ENCODE peak calls at places on chromosomes 16 and 17, in four cellular contexts. E, M, W and P are unnamed samples.

GRCh38 chr17:31431098-31431794 is 39.8 kb downstream of the RAB11FIP4 start:
- DNase-seq in E (no peak), M (no peak), W (no peak), P (no peak)

GRCh38 chr16:87127061-87127765 is 190.0 kb downstream of the C16orf95 start:
- DNase-seq in E (no peak), M (no peak), W (no peak), P (no peak)

GRCh38 chr17:29771561-29771960 is 148.8 kb upstream of the CORO6 start:
- DNase-seq in E (no peak), M (no peak), W (no peak), P (no peak)

GRCh38 chr17:83133302-83134121 is 54.1 kb downstream of the METRNL start:
- DNase-seq in E (peak; percentile 50), M (no peak), W (no peak), P (no peak)

GRCh38 chr17:16273499-16273898 is 56.5 kb downstream of the PIGL start:
- DNase-seq in E (no peak), M (no peak), W (no peak), P (no peak)

GRCh38 chr17:75246404-75246803 is 15.0 kb downstream of the GGA3 start:
- DNase-seq in E (no peak), M (no peak), W (no peak), P (no peak)

GRCh38 chr16:85246473-85246872 is 134.2 kb upstream of the CIBAR2 start:
- DNase-seq in E (no peak), M (no peak), W (no peak), P (no peak)

GRCh38 chr17:42291136-42291535 is 2.8 kb downstream of the STAT5A start:
- DNase-seq in E (no peak), M (no peak), W (no peak), P (no peak)

GRCh38 chr17:48127371-48128051 is 19.9 kb downstream of the SNX11 start:
- DNase-seq in E (peak; percentile 96), M (no peak), W (no peak), P (no peak)

GRCh38 chr17:10036511-10037061 is 131.5 kb upstream of the RCVRN start:
- DNase-seq in E (no peak), M (no peak), W (peak; percentile 91), P (no peak)

GRCh38 chr17:58756246-58757161 is 850 bp downstream of the PPM1E start:
- DNase-seq in E (peak; percentile 40), M (no peak), W (peak; percentile 4), P (peak; percentile 16)

GRCh38 chr17:9370464-9370863 is 205.2 kb downstream of the STX8 start:
- DNase-seq in E (no peak), M (no peak), W (no peak), P (no peak)

GRCh38 chr17:50130778-50131317 is 888 bp upstream of the SAMD14 start:
- DNase-seq in E (no peak), M (no peak), W (no peak), P (peak; percentile 71)

GRCh38 chr17:48819466-48819865 is 2.4 kb upstream of the TTLL6 start:
- DNase-seq in E (no peak), M (no peak), W (no peak), P (no peak)

GRCh38 chr16:81629896-81630631 is 149.0 kb upstream of the PLCG2 start:
- DNase-seq in E (no peak), M (no peak), W (no peak), P (no peak)

GRCh38 chr17:77011173-77012011 is 129.4 kb upstream of the SEC14L1 start:
- DNase-seq in E (no peak), M (no peak), W (peak; percentile 33), P (peak; percentile 82)

GRCh38 chr16:88619859-88620655 is 18.3 kb upstream of the IL17C start:
- DNase-seq in E (no peak), M (no peak), W (no peak), P (peak; percentile 83)

GRCh38 chr16:85090873-85091521 is 21.3 kb downstream of the CIBAR2 start:
- DNase-seq in E (no peak), M (no peak), W (no peak), P (no peak)

GRCh38 chr16:77385481-77385880 is 49.4 kb downstream of the ADAMTS18 start:
- DNase-seq in E (no peak), M (no peak), W (no peak), P (no peak)

GRCh38 chr17:32943647-32944191 is 15.8 kb downstream of the TMEM98 start:
- DNase-seq in E (no peak), M (no peak), W (no peak), P (no peak)

GRCh38 chr16:4693956-4694663 is 748 bp downstream of the NUDT16L1 start:
- DNase-seq in E (peak; percentile 71), M (no peak), W (no peak), P (peak; percentile 50)

GRCh38 chr16:64238576-64238975 is 883.3 kb downstream of the CDH11 start:
- DNase-seq in E (no peak), M (no peak), W (no peak), P (no peak)

GRCh38 chr16:85112364-85112763 is at the start of gene CIBAR2:
- DNase-seq in E (peak; percentile 54), M (no peak), W (no peak), P (no peak)

GRCh38 chr16:53433930-53434435 is 288 bp upstream of the RBL2 start:
- DNase-seq in E (no peak), M (no peak), W (peak; percentile 84), P (peak; percentile 88)

GRCh38 chr17:83132251-83133081 is 53.1 kb downstream of the METRNL start:
- DNase-seq in E (no peak), M (no peak), W (no peak), P (no peak)

GRCh38 chr16:65622161-65622560 is 500.3 kb upstream of the CDH11 start:
- DNase-seq in E (no peak), M (no peak), W (no peak), P (no peak)

GRCh38 chr16:84294196-84295142 is at the start of gene WFDC1:
- DNase-seq in E (no peak), M (no peak), W (peak; percentile 40), P (no peak)

GRCh38 chr16:70656712-70657263 is 10.4 kb downstream of the IL34 start:
- DNase-seq in E (no peak), M (no peak), W (no peak), P (no peak)

GRCh38 chr16:23280483-23280967 is 21.6 kb upstream of the SCNN1B start:
- DNase-seq in E (no peak), M (no peak), W (no peak), P (no peak)

GRCh38 chr17:8243827-8244226 is 4.0 kb downstream of the CTC1 start:
- DNase-seq in E (no peak), M (no peak), W (no peak), P (peak; percentile 50)

GRCh38 chr17:81434681-81435417 is 39.6 kb downstream of the BAHCC1 start:
- DNase-seq in E (no peak), M (no peak), W (no peak), P (no peak)

GRCh38 chr17:17416007-17416399 is 60.8 kb upstream of the MED9 start:
- DNase-seq in E (peak; percentile 60), M (no peak), W (peak; percentile 49), P (peak; percentile 51)